ENCODE peak calls at places on chromosomes 4 and X, in nine cellular contexts. H is progenitor cell of endocrine pancreas, R is GM20000, S is tibial nerve, G is AG10803, N is suprapubic skin, C is uterus, J is GM12865, D is transverse colon. X is an unnamed sample.

GRCh38 chr4:4689694-4690440 is 148.0 kb upstream of the STX18 start:
- DNase-seq in N (no peak), C (no peak), D (no peak), G (peak), H (no peak), S (no peak), J (peak), R (peak), X (no peak)

GRCh38 chrX:96590403-96590802 is 94.2 kb upstream of the DIAPH2 start:
- DNase-seq in R (no peak), D (no peak), H (no peak), S (no peak), N (no peak), J (no peak), C (no peak), G (no peak), X (no peak)

GRCh38 chr4:87978656-87979055 is 3.1 kb downstream of the SPP1 start:
- DNase-seq in D (no peak), R (no peak), G (peak), N (no peak), H (no peak), J (no peak), C (no peak), S (no peak), X (no peak)

GRCh38 chrX:78532363-78532762 is 126.8 kb downstream of the RTL3 start:
- DNase-seq in D (no peak), N (no peak), J (no peak), H (no peak), G (no peak), S (no peak), R (no peak), C (no peak), X (no peak)

GRCh38 chr4:147160908-147161513 is 215.3 kb upstream of the TTC29 start:
- DNase-seq in G (peak), D (no peak), N (no peak), C (no peak), R (peak), H (no peak), J (peak), S (no peak), X (peak)

GRCh38 chr4:37440519-37440900 is 196.0 kb downstream of the NWD2 start:
- DNase-seq in H (no peak), N (no peak), C (no peak), G (no peak), D (no peak), J (no peak), R (no peak), S (no peak), X (no peak)

GRCh38 chrX:18983711-18984380 is at the start of gene PHKA2:
- DNase-seq in J (no peak), S (peak), R (no peak), N (peak), H (peak), C (peak), G (peak), D (peak), X (no peak)

GRCh38 chr4:66575024-66575696 is 904.9 kb upstream of the EPHA5 start:
- DNase-seq in D (no peak), R (no peak), G (peak), C (no peak), J (no peak), N (no peak), S (no peak), H (no peak), X (no peak)

GRCh38 chr4:101055392-101055791 is 291.9 kb downstream of the PPP3CA start:
- DNase-seq in D (no peak), H (no peak), R (no peak), N (no peak), C (no peak), G (no peak), S (no peak), J (no peak), X (no peak)

GRCh38 chr4:144056800-144057199 is 37.6 kb upstream of the GYPB start:
- DNase-seq in N (no peak), J (no peak), S (no peak), H (no peak), D (no peak), G (no peak), C (no peak), R (no peak), X (no peak)

GRCh38 chrX:19883878-19884277 is 3.5 kb downstream of the SH3KBP1 start:
- DNase-seq in N (no peak), D (peak), H (no peak), C (no peak), S (no peak), G (no peak), R (no peak), J (peak), X (no peak)

GRCh38 chr4:52873861-52874343 is 11.8 kb downstream of the RASL11B start:
- DNase-seq in C (no peak), H (no peak), G (no peak), S (no peak), N (no peak), R (no peak), D (peak), J (no peak), X (no peak)

GRCh38 chr4:142366821-142367220 is 479.3 kb downstream of the INPP4B start:
- DNase-seq in D (no peak), R (no peak), H (no peak), G (no peak), N (no peak), C (no peak), J (no peak), S (no peak), X (peak)

GRCh38 chr4:116016201-116016600 is 902.8 kb upstream of the NDST4 start:
- DNase-seq in N (no peak), G (peak), H (no peak), D (no peak), C (no peak), S (no peak), R (no peak), J (peak), X (no peak)

GRCh38 chr4:38717604-38718003 is 53.6 kb downstream of the KLF3 start:
- DNase-seq in J (no peak), G (peak), C (no peak), S (no peak), H (no peak), N (no peak), R (no peak), D (no peak), X (no peak)

GRCh38 chr4:73609688-73610087 is 10.5 kb downstream of the RASSF6 start:
- DNase-seq in G (no peak), N (no peak), J (no peak), S (no peak), C (no peak), H (no peak), R (no peak), D (no peak), X (no peak)

GRCh38 chr4:106868381-106869035 is 167.6 kb downstream of the DKK2 start:
- DNase-seq in C (no peak), H (no peak), N (no peak), J (no peak), R (no peak), D (no peak), S (no peak), G (peak), X (no peak)

GRCh38 chr4:5133201-5133600 is 81.9 kb downstream of the STK32B start:
- DNase-seq in R (no peak), H (no peak), D (no peak), S (no peak), J (no peak), G (no peak), C (no peak), N (no peak), X (no peak)

GRCh38 chr4:108036252-108036651 is 46.6 kb downstream of the HADH start:
- DNase-seq in N (no peak), R (peak), S (no peak), G (no peak), J (peak), D (peak), C (peak), H (no peak), X (no peak)

GRCh38 chr4:2595436-2595835 is 59.0 kb downstream of the FAM193A start:
- DNase-seq in H (no peak), D (no peak), J (peak), N (no peak), C (no peak), G (no peak), S (no peak), R (no peak), X (no peak)

GRCh38 chr4:2596153-2596552 is 59.7 kb downstream of the FAM193A start:
- DNase-seq in G (no peak), D (no peak), H (no peak), C (no peak), S (no peak), J (no peak), N (no peak), R (no peak), X (no peak)

GRCh38 chr4:2604614-2605013 is 68.2 kb downstream of the FAM193A start:
- DNase-seq in C (no peak), N (no peak), H (no peak), S (no peak), D (no peak), G (no peak), J (no peak), R (no peak), X (no peak)

GRCh38 chr4:2600878-2601277 is 64.4 kb downstream of the FAM193A start:
- DNase-seq in J (no peak), R (no peak), S (no peak), G (no peak), C (no peak), D (no peak), H (no peak), N (no peak), X (no peak)

DNA sequence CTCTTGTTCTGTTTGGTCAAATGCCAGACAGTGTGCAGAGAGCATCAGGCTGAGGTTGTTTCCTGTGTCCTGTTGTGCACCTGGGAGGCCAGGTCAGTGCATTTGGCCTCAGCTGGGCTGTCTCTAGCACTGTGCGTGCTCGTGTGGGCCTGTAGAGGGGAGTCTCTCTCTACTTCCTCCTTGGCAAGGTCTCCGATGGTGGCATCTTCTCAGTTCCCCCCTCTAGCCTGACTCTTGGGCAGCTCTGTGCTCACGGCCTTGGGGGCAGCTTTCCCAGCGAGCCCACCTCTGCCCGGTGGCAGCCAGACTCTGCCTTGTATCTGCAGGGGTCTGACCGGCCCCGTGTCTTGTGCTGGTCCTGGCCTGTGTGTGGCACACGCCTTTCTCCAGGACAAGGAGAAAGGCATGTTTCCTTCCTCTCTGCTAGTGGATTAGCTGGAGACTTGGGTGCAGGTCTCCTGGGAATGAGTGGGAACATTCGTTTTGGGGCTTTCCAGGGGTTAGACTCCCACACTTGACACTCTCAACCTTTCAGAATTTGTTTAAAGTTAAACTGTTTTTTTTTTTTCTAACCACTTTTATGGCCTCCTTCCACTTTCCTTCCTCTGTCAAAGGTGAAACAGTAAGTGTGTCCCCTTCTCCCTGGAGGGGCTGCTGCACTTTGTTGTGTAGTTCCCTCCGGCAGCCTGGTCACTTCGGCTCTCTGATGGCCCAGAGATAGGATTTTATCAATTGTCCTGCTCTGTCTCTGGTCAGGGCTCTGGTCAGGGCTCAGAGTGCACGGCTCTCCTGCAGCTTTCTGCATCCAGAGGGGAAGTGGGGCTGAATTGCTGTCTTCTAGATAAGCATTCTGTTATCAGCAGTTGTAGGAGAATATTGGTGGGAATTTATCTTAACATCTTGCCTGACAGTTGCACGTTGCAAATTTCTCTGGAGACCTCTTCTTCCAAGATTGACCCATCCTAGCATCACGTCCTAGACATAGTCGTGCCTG is 62.5 kb downstream of the FAM193A start:
- DNase-seq in H (no peak), J (peak), C (no peak), R (peak), G (no peak), D (peak), N (no peak), S (no peak), X (no peak)
- TF ChIP-seq CTCF in H (no peak), J (peak), C (no peak), R (peak), G (no peak), D (no peak), N (no peak), S (no peak), X (no peak)

GRCh38 chr4:153534792-153535629 is 68.9 kb downstream of the TMEM131L start:
- DNase-seq in N (no peak), R (no peak), H (no peak), D (no peak), C (no peak), J (no peak), G (no peak), S (no peak), X (no peak)
- TF ChIP-seq CTCF in N (no peak), R (no peak), H (no peak), D (no peak), C (no peak), J (no peak), G (no peak), S (no peak), X (no peak)

GRCh38 chr4:156999175-156999517 is 27.5 kb upstream of the PDGFC start:
- DNase-seq in C (peak), S (no peak), D (peak), H (no peak), R (no peak), N (no peak), G (peak), J (no peak), X (peak)
- TF ChIP-seq CTCF in C (no peak), S (no peak), D (no peak), H (no peak), R (no peak), N (no peak), G (no peak), J (no peak), X (no peak)

GRCh38 chr4:127997534-127998388 is 32.6 kb downstream of the ABHD18 start:
- DNase-seq in C (peak), G (peak), H (no peak), R (peak), D (no peak), N (no peak), S (no peak), J (peak), X (no peak)
- TF ChIP-seq CTCF in C (no peak), G (peak), H (no peak), R (peak), D (no peak), N (no peak), S (no peak), J (peak), X (no peak)

GRCh38 chr4:102779204-102779603 is 18.4 kb upstream of the MANBA start:
- DNase-seq in H (no peak), R (no peak), G (no peak), J (no peak), N (no peak), D (no peak), C (no peak), S (no peak), X (no peak)
- TF ChIP-seq CTCF in H (no peak), R (no peak), G (no peak), J (no peak), N (no peak), D (no peak), C (no peak), S (no peak), X (no peak)

DNA sequence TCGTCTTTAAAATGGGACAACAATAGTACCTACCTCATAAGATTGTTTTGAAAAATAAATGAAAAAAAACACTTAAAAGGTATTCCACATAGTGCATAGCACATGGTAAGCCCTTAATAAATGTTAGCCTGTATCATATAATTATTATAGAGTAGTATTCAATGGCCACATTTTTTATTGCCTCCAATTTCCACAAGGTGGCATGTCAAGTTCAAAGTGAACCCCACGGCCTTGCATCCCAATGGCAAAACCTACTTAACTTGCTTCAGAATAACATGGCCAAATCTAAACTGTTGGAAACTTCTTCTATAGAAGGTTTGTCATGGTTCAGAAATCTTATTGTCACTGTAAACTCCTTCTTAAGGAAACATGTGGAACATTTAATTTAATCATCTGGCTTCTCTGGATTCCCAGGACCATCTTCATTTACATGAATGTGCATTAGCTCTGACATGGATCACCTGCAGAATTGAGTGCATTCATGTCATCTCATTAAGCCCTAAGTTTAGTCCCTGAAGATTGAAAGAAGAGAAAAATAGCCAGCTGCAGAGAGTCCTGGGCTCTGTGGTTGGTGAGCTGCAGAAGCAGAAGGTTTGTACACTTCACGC is 60.9 kb downstream of the ANXA3 start:
- DNase-seq in J (peak), G (peak), H (no peak), N (no peak), R (peak), C (no peak), S (no peak), D (peak), X (peak)
- TF ChIP-seq CTCF in J (peak), G (peak), H (peak), N (peak), R (peak), C (peak), S (peak), D (peak), X (peak)

GRCh38 chr4:180449395-180449956 is 1793.7 kb upstream of the TENM3 start:
- DNase-seq in J (peak), H (no peak), D (no peak), G (no peak), R (peak), S (no peak), C (no peak), N (no peak), X (no peak)
- TF ChIP-seq CTCF in J (peak), H (peak), D (peak), G (no peak), R (peak), S (no peak), C (no peak), N (peak), X (no peak)

DNA sequence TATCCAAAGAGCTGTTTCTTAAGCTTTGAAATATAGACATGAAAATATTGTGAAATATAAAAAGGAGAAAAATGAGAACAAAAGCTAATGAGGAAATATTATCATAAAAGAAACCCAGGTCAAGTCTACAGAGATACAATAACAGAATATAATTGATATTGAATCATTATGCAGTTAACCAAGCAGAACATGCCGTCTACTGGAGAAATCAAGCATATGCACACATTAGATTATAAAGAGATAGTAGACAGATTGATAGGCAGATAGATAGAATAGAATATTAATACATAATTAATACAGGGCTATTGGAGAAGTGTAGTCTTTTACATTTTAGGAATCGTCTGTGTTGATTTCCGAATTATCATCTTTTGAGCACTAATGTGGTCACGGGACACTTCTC is 208.5 kb downstream of the EPHA5 start:
- DNase-seq in G (no peak), C (no peak), S (no peak), R (no peak), N (no peak), D (no peak), J (no peak), H (no peak), X (no peak)
- TF ChIP-seq CTCF in G (no peak), C (no peak), S (no peak), R (no peak), N (no peak), D (no peak), J (no peak), H (no peak), X (no peak)

GRCh38 chr4:137823007-137823406 is 290.7 kb upstream of the PCDH18 start:
- DNase-seq in N (no peak), S (no peak), C (no peak), R (no peak), H (no peak), G (no peak), D (no peak), J (no peak), X (no peak)

GRCh38 chr4:137825505-137825904 is 293.2 kb upstream of the PCDH18 start:
- DNase-seq in N (no peak), G (no peak), D (no peak), H (no peak), C (no peak), J (no peak), S (no peak), R (no peak), X (no peak)

GRCh38 chr4:137819964-137820383 is 287.7 kb upstream of the PCDH18 start:
- DNase-seq in N (no peak), H (no peak), D (no peak), S (no peak), G (peak), R (peak), C (no peak), J (peak), X (peak)
- TF ChIP-seq CTCF in N (no peak), H (peak), D (no peak), S (no peak), G (peak), R (peak), C (no peak), J (peak), X (peak)

GRCh38 chr4:180456928-180457327 is 1786.3 kb upstream of the TENM3 start:
- DNase-seq in N (no peak), J (no peak), C (no peak), R (no peak), H (no peak), G (no peak), S (no peak), D (no peak), X (no peak)
- TF ChIP-seq CTCF in N (no peak), J (no peak), C (no peak), R (no peak), H (peak), G (no peak), S (no peak), D (no peak), X (no peak)